ENCODE peak calls at places on chromosomes 16 and 17, in six cellular contexts. M is K562, D is H1, W is GM12891, J is HepG2, I is GM12878. Z is an unnamed sample.

GRCh38 chr17:17087424-17088103 is 45.3 kb downstream of the MPRIP start:
- DNase-seq in M (no peak), D (no peak), I (no peak), W (no peak), J (no peak), Z (no peak)

GRCh38 chr17:70913086-70913485 is 743.8 kb downstream of the KCNJ2 start:
- DNase-seq in I (no peak), W (no peak), M (no peak), D (no peak), J (no peak), Z (no peak)

GRCh38 chr16:46712911-46713310 is 23.5 kb downstream of the ORC6 start:
- DNase-seq in D (no peak), M (no peak), W (no peak), J (no peak), I (no peak), Z (no peak)

GRCh38 chr17:43852571-43852970 is 5.6 kb downstream of the CD300LG start:
- DNase-seq in I (no peak), M (no peak), W (no peak), D (no peak), J (no peak), Z (no peak)

GRCh38 chr16:59597269-59597668 is 863.2 kb upstream of the GOT2 start:
- DNase-seq in J (no peak), I (no peak), D (no peak), W (no peak), M (no peak), Z (no peak)

GRCh38 chr17:80263253-80264047 is 2.8 kb downstream of the RNF213 start:
- DNase-seq in I (peak; percentile 89), D (peak; percentile 51), M (no peak), W (peak; percentile 80), J (peak; percentile 98), Z (peak; percentile 86)

GRCh38 chr17:38893612-38894011 is 23.8 kb downstream of the LASP1 start:
- DNase-seq in M (no peak), D (no peak), I (no peak), J (no peak), W (no peak), Z (no peak)

GRCh38 chr17:69144621-69145255 is 3.0 kb upstream of the ABCA6 start:
- DNase-seq in W (no peak), I (no peak), J (no peak), D (no peak), M (no peak), Z (no peak)

GRCh38 chr17:33292184-33292980 is 713 bp downstream of the ASIC2 start:
- DNase-seq in I (no peak), M (peak; percentile 27), W (peak; percentile 24), J (no peak), D (peak; percentile 78), Z (peak; percentile 23)

GRCh38 chr17:65103431-65103830 is 33.7 kb upstream of the RGS9 start:
- DNase-seq in D (no peak), M (no peak), W (no peak), I (no peak), J (no peak), Z (no peak)

GRCh38 chr17:1485748-1486376 is 6.6 kb downstream of the MYO1C start:
- DNase-seq in M (peak; percentile 67), I (no peak), J (no peak), D (peak; percentile 65), W (peak; percentile 75), Z (peak; percentile 70)

GRCh38 chr16:87447323-87447722 is 45.5 kb downstream of the ZCCHC14 start:
- DNase-seq in D (no peak), I (no peak), M (no peak), J (no peak), W (no peak), Z (no peak)

GRCh38 chr17:4266550-4266949 is 2.8 kb upstream of the ANKFY1 start:
- DNase-seq in M (no peak), W (no peak), D (no peak), J (no peak), I (no peak), Z (no peak)

GRCh38 chr17:16255481-16255901 is 38.5 kb downstream of the PIGL start:
- DNase-seq in I (no peak), M (no peak), J (peak; percentile 22), W (no peak), D (no peak), Z (no peak)

GRCh38 chr17:38706625-38707298 is 1.7 kb downstream of the MLLT6 start:
- DNase-seq in J (no peak), M (no peak), I (no peak), W (no peak), D (peak; percentile 54), Z (peak; percentile 39)

GRCh38 chr16:50555269-50555875 is 7.2 kb downstream of the NKD1 start:
- DNase-seq in J (no peak), D (no peak), M (no peak), W (no peak), I (no peak), Z (no peak)

GRCh38 chr17:20174588-20175265 is 165.6 kb downstream of the SPECC1 start:
- DNase-seq in M (no peak), W (no peak), J (no peak), D (no peak), I (no peak), Z (no peak)

GRCh38 chr17:27671591-27671910 is 40.6 kb downstream of the LGALS9 start:
- DNase-seq in D (no peak), M (no peak), I (no peak), J (no peak), W (no peak), Z (no peak)

GRCh38 chr16:1046271-1046955 is 26.1 kb upstream of the SSTR5 start:
- DNase-seq in J (no peak), M (no peak), I (no peak), D (no peak), W (no peak), Z (no peak)

GRCh38 chr17:35898283-35899070 is 18.3 kb upstream of the CCL5 start:
- DNase-seq in D (no peak), M (no peak), I (no peak), J (no peak), W (no peak), Z (no peak)

GRCh38 chr16:66107661-66108060 is 258.8 kb upstream of the CDH5 start:
- DNase-seq in M (no peak), J (no peak), I (no peak), W (no peak), D (no peak), Z (no peak)

GRCh38 chr17:79832211-79833109 is 6.8 kb downstream of the CBX4 start:
- DNase-seq in D (peak; percentile 74), M (peak; percentile 64), W (no peak), J (peak; percentile 85), I (no peak), Z (no peak)

DNA sequence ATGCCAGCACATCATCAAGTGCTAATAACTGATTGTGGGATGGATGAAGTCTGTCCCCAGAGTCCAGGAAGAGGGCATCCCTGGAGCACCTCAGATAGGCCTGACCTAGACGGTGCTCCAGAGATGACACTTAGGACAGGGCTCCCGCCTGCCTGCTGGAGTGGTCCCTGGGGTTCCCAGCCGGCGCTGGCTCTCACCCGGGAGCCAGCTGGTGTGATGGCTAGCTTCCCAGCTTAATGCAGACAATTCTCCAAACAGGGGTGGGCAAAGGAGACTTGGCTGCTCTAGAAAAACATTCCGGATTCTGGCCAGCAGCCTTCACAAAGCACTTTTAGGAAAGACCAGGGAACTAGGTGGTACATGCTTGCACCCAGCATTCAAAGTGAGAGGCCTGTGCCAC is 18.6 kb downstream of the ACE start:
- DNase-seq in J (no peak), D (no peak), I (no peak), W (no peak), M (no peak), Z (no peak)
- TF ChIP-seq POLR2A in J (no peak), D (no peak), I (no peak), W (no peak), M (no peak), Z (no peak)

GRCh38 chr16:53207810-53208752 is 153.3 kb downstream of the CHD9 start:
- DNase-seq in W (peak; percentile 47), M (peak; percentile 63), D (peak; percentile 53), I (peak; percentile 69), J (peak; percentile 72), Z (peak; percentile 48)
- TF ChIP-seq POLR2AphosphoS5 in W (peak; percentile 71), M (peak; percentile 59), D (peak; percentile 94), I (peak; percentile 80), J (no peak), Z (peak; percentile 78)

GRCh38 chr16:4372578-4373355 is 1.1 kb downstream of the VASN start:
- DNase-seq in D (no peak), I (no peak), J (peak; percentile 86), W (no peak), M (peak; percentile 11), Z (no peak)
- TF ChIP-seq TAF1 in D (no peak), I (no peak), J (peak; percentile 67), W (no peak), M (no peak), Z (no peak)

GRCh38 chr17:42288078-42288984 is at the start of gene STAT5A:
- DNase-seq in M (peak; percentile 68), I (no peak), D (peak; percentile 84), W (peak; percentile 79), J (peak; percentile 40), Z (peak; percentile 79)
- TF ChIP-seq POLR2A in M (no peak), I (peak; percentile 80), D (no peak), W (no peak), J (no peak), Z (peak; percentile 81)

Z was measured in GM12892.